ENCODE peak calls at places on chromosomes 2 and 18, in seven cellular contexts. K, Q, P, R, G, W and A are unnamed samples.
A peak's percentile ranks its signal among the peaks of the same experiment; 100 is the strongest.

GRCh38 chr18:79625924-79626561 is 53.6 kb upstream of the CTDP1 start:
- ATAC-seq in R (no peak), Q (no peak), W (peak; percentile 19), K (no peak), P (no peak), G (no peak), A (no peak)

GRCh38 chr2:241773511-241774418 is 2.9 kb upstream of the GAL3ST2 start:
- ATAC-seq in K (no peak), P (no peak), W (peak; percentile 10), R (no peak), G (no peak), Q (no peak), A (no peak)

GRCh38 chr2:176997792-176998169 is 214.8 kb upstream of the HNRNPA3 start:
- ATAC-seq in Q (peak; percentile 31), G (no peak), W (no peak), K (no peak), R (no peak), P (no peak), A (no peak)

GRCh38 chr2:68771211-68771721 is 36.7 kb downstream of the ARHGAP25 start:
- ATAC-seq in W (no peak), G (no peak), Q (peak; percentile 19), K (no peak), P (peak; percentile 69), R (peak; percentile 13), A (no peak)

GRCh38 chr2:158716921-158717320 is 78.2 kb upstream of the DAPL1 start:
- ATAC-seq in K (no peak), P (peak; percentile 32), W (no peak), Q (no peak), R (no peak), G (no peak), A (no peak)

GRCh38 chr2:29072251-29072650 is 2.1 kb downstream of the PCARE start:
- ATAC-seq in P (no peak), R (no peak), G (no peak), W (no peak), Q (no peak), K (no peak), A (no peak)

GRCh38 chr2:19262150-19262549 is 96.3 kb downstream of the OSR1 start:
- ATAC-seq in K (no peak), P (no peak), W (no peak), Q (no peak), G (no peak), R (no peak), A (no peak)

GRCh38 chr2:101729521-101730190 is 32.1 kb downstream of the MAP4K4 start:
- ATAC-seq in R (peak; percentile 32), G (no peak), K (no peak), W (no peak), Q (peak; percentile 61), P (no peak), A (no peak)

GRCh38 chr2:73053316-73054114 is 18.0 kb downstream of the SFXN5 start:
- ATAC-seq in G (no peak), K (no peak), R (no peak), Q (no peak), P (peak; percentile 65), W (no peak), A (no peak)

GRCh38 chr2:101697124-101697793 is at the start of gene MAP4K4:
- ATAC-seq in G (peak; percentile 71), R (peak; percentile 44), Q (peak; percentile 41), W (peak; percentile 84), K (peak; percentile 92), P (peak; percentile 87), A (peak; percentile 89)

GRCh38 chr18:77977331-77977730 is 727.7 kb downstream of the GALR1 start:
- ATAC-seq in R (no peak), K (no peak), P (no peak), W (no peak), Q (no peak), G (no peak), A (no peak)

GRCh38 chr2:2189112-2189398 is 142.0 kb downstream of the MYT1L start:
- ATAC-seq in R (no peak), K (no peak), W (no peak), P (no peak), Q (no peak), G (no peak), A (no peak)

GRCh38 chr18:29501952-29502351 is 1325.0 kb upstream of the CDH2 start:
- ATAC-seq in R (no peak), W (no peak), Q (no peak), G (no peak), K (no peak), P (no peak), A (no peak)

GRCh38 chr18:63445067-63445466 is 22.8 kb upstream of the VPS4B start:
- ATAC-seq in G (no peak), Q (no peak), W (no peak), K (peak; percentile 37), R (no peak), P (no peak), A (no peak)

GRCh38 chr2:231124833-231125232 is at the start of gene HTR2B:
- ATAC-seq in R (peak; percentile 55), K (no peak), W (no peak), P (peak; percentile 78), G (no peak), Q (peak; percentile 76), A (no peak)

GRCh38 chr2:217749009-217749408 is 253.8 kb downstream of the TNS1 start:
- ATAC-seq in K (no peak), P (peak; percentile 38), W (no peak), Q (no peak), G (no peak), R (no peak), A (no peak)

GRCh38 chr2:173187911-173188788 is 112.5 kb downstream of the MAP3K20 start:
- ATAC-seq in Q (no peak), W (no peak), G (no peak), P (peak; percentile 76), K (peak; percentile 49), R (no peak), A (no peak)

GRCh38 chr2:166418853-166419615 is 43.3 kb upstream of the SCN9A start:
- ATAC-seq in R (no peak), W (peak; percentile 78), G (no peak), K (no peak), Q (no peak), P (no peak), A (no peak)